ENCODE peak calls at places on chromosomes 7 and 10, in nine cellular contexts. One of them, this sample, is unnamed.

GRCh38 chr7:116552616-116553015 is 27.8 kb downstream of the CAV1 start:
- DNase-seq in HL-60: no peak
- DNase-seq in naive thymus-derived CD8-positive, alpha-beta T cell: no peak
- DNase-seq in breast epithelium: no peak
- DNase-seq in HS-5: no peak
- DNase-seq in stimulated activated CD4-positive, alpha-beta T cell treated with anti-CD3 and anti-CD28 coated beads, Interleukin-1b, Interleukin-23, amount 100 ng/mL, for 4 hours: no peak
- DNase-seq in naive thymus-derived CD4-positive, alpha-beta T cell: no peak
- DNase-seq in neural crest cell: no peak
- DNase-seq in ELR: peak
- DNase-seq in this sample: no peak

GRCh38 chr7:74057216-74057925 is 26.2 kb upstream of the LIMK1 start:
- DNase-seq in HS-5: no peak
- DNase-seq in naive thymus-derived CD8-positive, alpha-beta T cell: no peak
- DNase-seq in naive thymus-derived CD4-positive, alpha-beta T cell: no peak
- DNase-seq in HL-60: no peak
- DNase-seq in neural crest cell: no peak
- DNase-seq in stimulated activated CD4-positive, alpha-beta T cell treated with anti-CD3 and anti-CD28 coated beads, Interleukin-1b, Interleukin-23, amount 100 ng/mL, for 4 hours: no peak
- DNase-seq in breast epithelium: no peak
- DNase-seq in ELR: no peak
- DNase-seq in this sample: no peak

GRCh38 chr7:3730271-3730670 is 429.2 kb downstream of the SDK1 start:
- DNase-seq in breast epithelium: no peak
- DNase-seq in ELR: no peak
- DNase-seq in stimulated activated CD4-positive, alpha-beta T cell treated with anti-CD3 and anti-CD28 coated beads, Interleukin-1b, Interleukin-23, amount 100 ng/mL, for 4 hours: no peak
- DNase-seq in naive thymus-derived CD4-positive, alpha-beta T cell: no peak
- DNase-seq in naive thymus-derived CD8-positive, alpha-beta T cell: no peak
- DNase-seq in HL-60: no peak
- DNase-seq in HS-5: no peak
- DNase-seq in neural crest cell: no peak
- DNase-seq in this sample: no peak

GRCh38 chr7:88759956-88760515 is 536 bp downstream of the ZNF804B start:
- DNase-seq in HL-60: no peak
- DNase-seq in breast epithelium: no peak
- DNase-seq in ELR: no peak
- DNase-seq in HS-5: no peak
- DNase-seq in stimulated activated CD4-positive, alpha-beta T cell treated with anti-CD3 and anti-CD28 coated beads, Interleukin-1b, Interleukin-23, amount 100 ng/mL, for 4 hours: no peak
- DNase-seq in naive thymus-derived CD4-positive, alpha-beta T cell: no peak
- DNase-seq in naive thymus-derived CD8-positive, alpha-beta T cell: no peak
- DNase-seq in neural crest cell: no peak
- DNase-seq in this sample: no peak

GRCh38 chr7:77867208-77867915 is 68.8 kb downstream of the PHTF2 start:
- DNase-seq in stimulated activated CD4-positive, alpha-beta T cell treated with anti-CD3 and anti-CD28 coated beads, Interleukin-1b, Interleukin-23, amount 100 ng/mL, for 4 hours: no peak
- DNase-seq in naive thymus-derived CD4-positive, alpha-beta T cell: no peak
- DNase-seq in breast epithelium: no peak
- DNase-seq in naive thymus-derived CD8-positive, alpha-beta T cell: no peak
- DNase-seq in ELR: peak
- DNase-seq in HL-60: no peak
- DNase-seq in HS-5: peak
- DNase-seq in neural crest cell: no peak
- DNase-seq in this sample: no peak

GRCh38 chr7:12422449-12423320 is 19.0 kb upstream of the VWDE start:
- DNase-seq in ELR: peak
- DNase-seq in naive thymus-derived CD4-positive, alpha-beta T cell: no peak
- DNase-seq in HL-60: no peak
- DNase-seq in HS-5: peak
- DNase-seq in breast epithelium: no peak
- DNase-seq in stimulated activated CD4-positive, alpha-beta T cell treated with anti-CD3 and anti-CD28 coated beads, Interleukin-1b, Interleukin-23, amount 100 ng/mL, for 4 hours: no peak
- DNase-seq in naive thymus-derived CD8-positive, alpha-beta T cell: no peak
- DNase-seq in neural crest cell: no peak
- DNase-seq in this sample: no peak

GRCh38 chr7:83908526-83908925 is 259.6 kb upstream of the SEMA3E start:
- DNase-seq in breast epithelium: no peak
- DNase-seq in ELR: no peak
- DNase-seq in stimulated activated CD4-positive, alpha-beta T cell treated with anti-CD3 and anti-CD28 coated beads, Interleukin-1b, Interleukin-23, amount 100 ng/mL, for 4 hours: no peak
- DNase-seq in HL-60: peak
- DNase-seq in naive thymus-derived CD4-positive, alpha-beta T cell: no peak
- DNase-seq in neural crest cell: no peak
- DNase-seq in naive thymus-derived CD8-positive, alpha-beta T cell: no peak
- DNase-seq in HS-5: no peak
- DNase-seq in this sample: no peak

GRCh38 chr7:150976529-150977381 is 1.4 kb downstream of the KCNH2 start:
- DNase-seq in HS-5: no peak
- DNase-seq in naive thymus-derived CD4-positive, alpha-beta T cell: no peak
- DNase-seq in HL-60: no peak
- DNase-seq in breast epithelium: no peak
- DNase-seq in stimulated activated CD4-positive, alpha-beta T cell treated with anti-CD3 and anti-CD28 coated beads, Interleukin-1b, Interleukin-23, amount 100 ng/mL, for 4 hours: no peak
- DNase-seq in naive thymus-derived CD8-positive, alpha-beta T cell: no peak
- DNase-seq in ELR: no peak
- DNase-seq in neural crest cell: no peak
- DNase-seq in this sample: no peak

GRCh38 chr10:17412323-17412722 is 42.1 kb downstream of the ST8SIA6 start:
- DNase-seq in ELR: peak
- DNase-seq in naive thymus-derived CD4-positive, alpha-beta T cell: no peak
- DNase-seq in HL-60: no peak
- DNase-seq in naive thymus-derived CD8-positive, alpha-beta T cell: no peak
- DNase-seq in breast epithelium: no peak
- DNase-seq in HS-5: no peak
- DNase-seq in neural crest cell: no peak
- DNase-seq in stimulated activated CD4-positive, alpha-beta T cell treated with anti-CD3 and anti-CD28 coated beads, Interleukin-1b, Interleukin-23, amount 100 ng/mL, for 4 hours: no peak
- DNase-seq in this sample: no peak

GRCh38 chr7:28082071-28082470 is 98.5 kb downstream of the JAZF1 start:
- DNase-seq in HS-5: no peak
- DNase-seq in stimulated activated CD4-positive, alpha-beta T cell treated with anti-CD3 and anti-CD28 coated beads, Interleukin-1b, Interleukin-23, amount 100 ng/mL, for 4 hours: no peak
- DNase-seq in breast epithelium: no peak
- DNase-seq in naive thymus-derived CD8-positive, alpha-beta T cell: no peak
- DNase-seq in neural crest cell: no peak
- DNase-seq in HL-60: no peak
- DNase-seq in ELR: no peak
- DNase-seq in naive thymus-derived CD4-positive, alpha-beta T cell: no peak
- DNase-seq in this sample: no peak

GRCh38 chr7:11449316-11449715 is 382.7 kb downstream of the THSD7A start:
- DNase-seq in stimulated activated CD4-positive, alpha-beta T cell treated with anti-CD3 and anti-CD28 coated beads, Interleukin-1b, Interleukin-23, amount 100 ng/mL, for 4 hours: no peak
- DNase-seq in breast epithelium: no peak
- DNase-seq in naive thymus-derived CD8-positive, alpha-beta T cell: no peak
- DNase-seq in naive thymus-derived CD4-positive, alpha-beta T cell: no peak
- DNase-seq in HS-5: no peak
- DNase-seq in ELR: no peak
- DNase-seq in HL-60: no peak
- DNase-seq in neural crest cell: no peak
- DNase-seq in this sample: no peak

GRCh38 chr10:129174167-129175014 is 292.6 kb upstream of the MGMT start:
- DNase-seq in HL-60: no peak
- DNase-seq in ELR: no peak
- DNase-seq in neural crest cell: no peak
- DNase-seq in stimulated activated CD4-positive, alpha-beta T cell treated with anti-CD3 and anti-CD28 coated beads, Interleukin-1b, Interleukin-23, amount 100 ng/mL, for 4 hours: no peak
- DNase-seq in breast epithelium: no peak
- DNase-seq in naive thymus-derived CD4-positive, alpha-beta T cell: no peak
- DNase-seq in naive thymus-derived CD8-positive, alpha-beta T cell: no peak
- DNase-seq in HS-5: no peak
- DNase-seq in this sample: no peak

GRCh38 chr10:25530306-25530705 is 355.5 kb downstream of the GPR158 start:
- DNase-seq in naive thymus-derived CD8-positive, alpha-beta T cell: no peak
- DNase-seq in HL-60: no peak
- DNase-seq in neural crest cell: no peak
- DNase-seq in naive thymus-derived CD4-positive, alpha-beta T cell: no peak
- DNase-seq in ELR: no peak
- DNase-seq in HS-5: no peak
- DNase-seq in stimulated activated CD4-positive, alpha-beta T cell treated with anti-CD3 and anti-CD28 coated beads, Interleukin-1b, Interleukin-23, amount 100 ng/mL, for 4 hours: no peak
- DNase-seq in breast epithelium: no peak
- DNase-seq in this sample: no peak

GRCh38 chr10:109588259-109588658 is 335.1 kb downstream of the XPNPEP1 start:
- DNase-seq in stimulated activated CD4-positive, alpha-beta T cell treated with anti-CD3 and anti-CD28 coated beads, Interleukin-1b, Interleukin-23, amount 100 ng/mL, for 4 hours: no peak
- DNase-seq in neural crest cell: no peak
- DNase-seq in HS-5: no peak
- DNase-seq in naive thymus-derived CD8-positive, alpha-beta T cell: no peak
- DNase-seq in HL-60: no peak
- DNase-seq in breast epithelium: no peak
- DNase-seq in naive thymus-derived CD4-positive, alpha-beta T cell: no peak
- DNase-seq in ELR: no peak
- DNase-seq in this sample: no peak

GRCh38 chr7:55387062-55387965 is 22.2 kb downstream of the LANCL2 start:
- DNase-seq in breast epithelium: no peak
- DNase-seq in stimulated activated CD4-positive, alpha-beta T cell treated with anti-CD3 and anti-CD28 coated beads, Interleukin-1b, Interleukin-23, amount 100 ng/mL, for 4 hours: no peak
- DNase-seq in naive thymus-derived CD8-positive, alpha-beta T cell: no peak
- DNase-seq in naive thymus-derived CD4-positive, alpha-beta T cell: no peak
- DNase-seq in ELR: peak
- DNase-seq in neural crest cell: no peak
- DNase-seq in HL-60: no peak
- DNase-seq in HS-5: no peak
- DNase-seq in this sample: no peak

GRCh38 chr10:8114741-8115340 is 60.4 kb downstream of the GATA3 start:
- DNase-seq in ELR: no peak
- DNase-seq in HS-5: no peak
- DNase-seq in neural crest cell: no peak
- DNase-seq in HL-60: no peak
- DNase-seq in breast epithelium: no peak
- DNase-seq in naive thymus-derived CD4-positive, alpha-beta T cell: no peak
- DNase-seq in stimulated activated CD4-positive, alpha-beta T cell treated with anti-CD3 and anti-CD28 coated beads, Interleukin-1b, Interleukin-23, amount 100 ng/mL, for 4 hours: no peak
- DNase-seq in naive thymus-derived CD8-positive, alpha-beta T cell: no peak
- DNase-seq in this sample: no peak

GRCh38 chr10:62946278-62946677 is 130.1 kb upstream of the EGR2 start:
- DNase-seq in breast epithelium: no peak
- DNase-seq in HS-5: no peak
- DNase-seq in HL-60: no peak
- DNase-seq in ELR: no peak
- DNase-seq in naive thymus-derived CD4-positive, alpha-beta T cell: no peak
- DNase-seq in naive thymus-derived CD8-positive, alpha-beta T cell: no peak
- DNase-seq in neural crest cell: no peak
- DNase-seq in stimulated activated CD4-positive, alpha-beta T cell treated with anti-CD3 and anti-CD28 coated beads, Interleukin-1b, Interleukin-23, amount 100 ng/mL, for 4 hours: no peak
- DNase-seq in this sample: no peak

GRCh38 chr7:105759670-105760548 is 116.5 kb downstream of the ATXN7L1 start:
- DNase-seq in stimulated activated CD4-positive, alpha-beta T cell treated with anti-CD3 and anti-CD28 coated beads, Interleukin-1b, Interleukin-23, amount 100 ng/mL, for 4 hours: no peak
- DNase-seq in naive thymus-derived CD8-positive, alpha-beta T cell: no peak
- DNase-seq in HL-60: no peak
- DNase-seq in naive thymus-derived CD4-positive, alpha-beta T cell: peak
- DNase-seq in breast epithelium: no peak
- DNase-seq in neural crest cell: no peak
- DNase-seq in HS-5: no peak
- DNase-seq in ELR: peak
- DNase-seq in this sample: no peak

GRCh38 chr7:9718071-9718470 is 1255.6 kb upstream of the PHF14 start:
- DNase-seq in HL-60: no peak
- DNase-seq in breast epithelium: no peak
- DNase-seq in naive thymus-derived CD4-positive, alpha-beta T cell: no peak
- DNase-seq in neural crest cell: no peak
- DNase-seq in HS-5: no peak
- DNase-seq in naive thymus-derived CD8-positive, alpha-beta T cell: no peak
- DNase-seq in stimulated activated CD4-positive, alpha-beta T cell treated with anti-CD3 and anti-CD28 coated beads, Interleukin-1b, Interleukin-23, amount 100 ng/mL, for 4 hours: no peak
- DNase-seq in ELR: no peak
- DNase-seq in this sample: no peak

GRCh38 chr10:95517536-95518454 is 43.4 kb downstream of the SORBS1 start:
- DNase-seq in naive thymus-derived CD4-positive, alpha-beta T cell: no peak
- DNase-seq in HS-5: peak
- DNase-seq in breast epithelium: no peak
- DNase-seq in neural crest cell: no peak
- DNase-seq in ELR: peak
- DNase-seq in naive thymus-derived CD8-positive, alpha-beta T cell: no peak
- DNase-seq in HL-60: no peak
- DNase-seq in stimulated activated CD4-positive, alpha-beta T cell treated with anti-CD3 and anti-CD28 coated beads, Interleukin-1b, Interleukin-23, amount 100 ng/mL, for 4 hours: no peak
- DNase-seq in this sample: no peak

GRCh38 chr10:126122856-126123255 is 226.5 kb downstream of the FANK1 start:
- DNase-seq in HL-60: no peak
- DNase-seq in neural crest cell: no peak
- DNase-seq in stimulated activated CD4-positive, alpha-beta T cell treated with anti-CD3 and anti-CD28 coated beads, Interleukin-1b, Interleukin-23, amount 100 ng/mL, for 4 hours: no peak
- DNase-seq in naive thymus-derived CD8-positive, alpha-beta T cell: no peak
- DNase-seq in HS-5: no peak
- DNase-seq in naive thymus-derived CD4-positive, alpha-beta T cell: no peak
- DNase-seq in breast epithelium: no peak
- DNase-seq in ELR: no peak
- DNase-seq in this sample: no peak

GRCh38 chr10:64350665-64351064 is 829.5 kb downstream of the REEP3 start:
- DNase-seq in stimulated activated CD4-positive, alpha-beta T cell treated with anti-CD3 and anti-CD28 coated beads, Interleukin-1b, Interleukin-23, amount 100 ng/mL, for 4 hours: no peak
- DNase-seq in naive thymus-derived CD4-positive, alpha-beta T cell: no peak
- DNase-seq in naive thymus-derived CD8-positive, alpha-beta T cell: no peak
- DNase-seq in HS-5: no peak
- DNase-seq in HL-60: no peak
- DNase-seq in neural crest cell: no peak
- DNase-seq in breast epithelium: no peak
- DNase-seq in ELR: no peak
- DNase-seq in this sample: no peak

GRCh38 chr10:88892223-88892967 is 12.3 kb downstream of the STAMBPL1 start:
- DNase-seq in naive thymus-derived CD8-positive, alpha-beta T cell: no peak
- DNase-seq in breast epithelium: no peak
- DNase-seq in HS-5: no peak
- DNase-seq in ELR: peak
- DNase-seq in neural crest cell: no peak
- DNase-seq in HL-60: no peak
- DNase-seq in naive thymus-derived CD4-positive, alpha-beta T cell: no peak
- DNase-seq in stimulated activated CD4-positive, alpha-beta T cell treated with anti-CD3 and anti-CD28 coated beads, Interleukin-1b, Interleukin-23, amount 100 ng/mL, for 4 hours: no peak
- DNase-seq in this sample: no peak

GRCh38 chr10:80197972-80198591 is 7.3 kb downstream of the ANXA11 start:
- DNase-seq in HL-60: no peak
- DNase-seq in naive thymus-derived CD4-positive, alpha-beta T cell: no peak
- DNase-seq in breast epithelium: no peak
- DNase-seq in stimulated activated CD4-positive, alpha-beta T cell treated with anti-CD3 and anti-CD28 coated beads, Interleukin-1b, Interleukin-23, amount 100 ng/mL, for 4 hours: no peak
- DNase-seq in naive thymus-derived CD8-positive, alpha-beta T cell: no peak
- DNase-seq in ELR: no peak
- DNase-seq in neural crest cell: no peak
- DNase-seq in HS-5: no peak
- DNase-seq in this sample: no peak

GRCh38 chr10:8061274-8062211 is 7.1 kb downstream of the GATA3 start:
- DNase-seq in stimulated activated CD4-positive, alpha-beta T cell treated with anti-CD3 and anti-CD28 coated beads, Interleukin-1b, Interleukin-23, amount 100 ng/mL, for 4 hours: no peak
- DNase-seq in ELR: no peak
- DNase-seq in neural crest cell: no peak
- DNase-seq in HS-5: no peak
- DNase-seq in naive thymus-derived CD8-positive, alpha-beta T cell: no peak
- DNase-seq in naive thymus-derived CD4-positive, alpha-beta T cell: peak
- DNase-seq in HL-60: no peak
- DNase-seq in breast epithelium: no peak
- DNase-seq in this sample: no peak

GRCh38 chr7:91043181-91043580 is 221.1 kb upstream of the FZD1 start:
- DNase-seq in HL-60: no peak
- DNase-seq in naive thymus-derived CD8-positive, alpha-beta T cell: no peak
- DNase-seq in neural crest cell: no peak
- DNase-seq in HS-5: no peak
- DNase-seq in ELR: no peak
- DNase-seq in stimulated activated CD4-positive, alpha-beta T cell treated with anti-CD3 and anti-CD28 coated beads, Interleukin-1b, Interleukin-23, amount 100 ng/mL, for 4 hours: no peak
- DNase-seq in naive thymus-derived CD4-positive, alpha-beta T cell: no peak
- DNase-seq in breast epithelium: no peak
- DNase-seq in this sample: no peak

GRCh38 chr10:76291175-76291574 is 859.8 kb downstream of the LRMDA start:
- DNase-seq in stimulated activated CD4-positive, alpha-beta T cell treated with anti-CD3 and anti-CD28 coated beads, Interleukin-1b, Interleukin-23, amount 100 ng/mL, for 4 hours: no peak
- DNase-seq in naive thymus-derived CD4-positive, alpha-beta T cell: no peak
- DNase-seq in breast epithelium: no peak
- DNase-seq in neural crest cell: no peak
- DNase-seq in HL-60: no peak
- DNase-seq in ELR: no peak
- DNase-seq in naive thymus-derived CD8-positive, alpha-beta T cell: no peak
- DNase-seq in HS-5: no peak
- DNase-seq in this sample: no peak

GRCh38 chr10:48215148-48215982 is 59.1 kb downstream of the FRMPD2 start:
- DNase-seq in stimulated activated CD4-positive, alpha-beta T cell treated with anti-CD3 and anti-CD28 coated beads, Interleukin-1b, Interleukin-23, amount 100 ng/mL, for 4 hours: no peak
- DNase-seq in breast epithelium: no peak
- DNase-seq in neural crest cell: peak
- DNase-seq in naive thymus-derived CD8-positive, alpha-beta T cell: no peak
- DNase-seq in HS-5: peak
- DNase-seq in HL-60: peak
- DNase-seq in ELR: peak
- DNase-seq in naive thymus-derived CD4-positive, alpha-beta T cell: peak
- DNase-seq in this sample: no peak

GRCh38 chr7:41047789-41048191 is 655.1 kb downstream of the INHBA start:
- DNase-seq in HS-5: no peak
- DNase-seq in HL-60: no peak
- DNase-seq in naive thymus-derived CD8-positive, alpha-beta T cell: no peak
- DNase-seq in naive thymus-derived CD4-positive, alpha-beta T cell: no peak
- DNase-seq in ELR: peak
- DNase-seq in neural crest cell: no peak
- DNase-seq in breast epithelium: no peak
- DNase-seq in stimulated activated CD4-positive, alpha-beta T cell treated with anti-CD3 and anti-CD28 coated beads, Interleukin-1b, Interleukin-23, amount 100 ng/mL, for 4 hours: no peak
- DNase-seq in this sample: no peak

GRCh38 chr10:125000366-125001312 is 58.7 kb downstream of the ZRANB1 start:
- DNase-seq in HL-60: no peak
- DNase-seq in ELR: no peak
- DNase-seq in neural crest cell: peak
- DNase-seq in naive thymus-derived CD8-positive, alpha-beta T cell: no peak
- DNase-seq in naive thymus-derived CD4-positive, alpha-beta T cell: no peak
- DNase-seq in breast epithelium: peak
- DNase-seq in stimulated activated CD4-positive, alpha-beta T cell treated with anti-CD3 and anti-CD28 coated beads, Interleukin-1b, Interleukin-23, amount 100 ng/mL, for 4 hours: no peak
- DNase-seq in HS-5: no peak
- DNase-seq in this sample: no peak